ENCODE peak calls at places on chromosomes 3 and 15, in nine cellular contexts. M is fibroblast of mammary gland, Q is upper lobe of right lung, V is tibial artery, U is AG04450, D is CD14-positive monocyte, W is MM.1S, S is AG10803, F is endothelial cell of umbilical vein. K is an unnamed sample.

GRCh38 chr3:99839613-99840012 is 22.0 kb downstream of the CMSS1 start:
- DNase-seq in M (no peak), U (no peak), V (no peak), Q (no peak), F (no peak), W (no peak), S (no peak), D (no peak), K (no peak)

GRCh38 chr15:78129098-78130011 is 1.9 kb downstream of the CIB2 start:
- DNase-seq in D (no peak), Q (no peak), M (no peak), W (no peak), F (no peak), U (no peak), S (no peak), V (no peak), K (no peak)

GRCh38 chr15:70190965-70191364 is 93.2 kb upstream of the TLE3 start:
- DNase-seq in U (no peak), S (no peak), V (no peak), D (no peak), M (no peak), F (no peak), W (no peak), Q (peak), K (no peak)

GRCh38 chr3:149992416-149993058 is 21.8 kb upstream of the PFN2 start:
- DNase-seq in U (no peak), M (no peak), V (no peak), S (no peak), W (no peak), F (no peak), Q (no peak), D (no peak), K (no peak)

GRCh38 chr3:196537319-196537984 is 22.3 kb upstream of the SMCO1 start:
- DNase-seq in F (no peak), Q (no peak), S (no peak), U (no peak), M (peak), D (no peak), W (peak), V (peak), K (peak)

GRCh38 chr3:171393032-171393744 is 67.0 kb downstream of the TNIK start:
- DNase-seq in M (no peak), V (no peak), Q (no peak), F (peak), U (peak), W (no peak), D (no peak), S (no peak), K (no peak)

GRCh38 chr3:127254730-127255129 is 33.1 kb downstream of the PRR20G start:
- DNase-seq in V (no peak), M (no peak), S (no peak), Q (no peak), U (no peak), F (no peak), D (no peak), W (peak), K (peak)

GRCh38 chr15:51281368-51281967 is 56.9 kb downstream of the CYP19A1 start:
- DNase-seq in D (no peak), Q (peak), W (peak), U (no peak), V (peak), S (peak), F (peak), M (peak), K (peak)

GRCh38 chr3:56917740-56918568 is 116.2 kb upstream of the ARHGEF3 start:
- DNase-seq in V (no peak), Q (no peak), W (peak), U (no peak), F (peak), S (no peak), M (no peak), D (no peak), K (no peak)

GRCh38 chr3:107085261-107085660 is 292.0 kb upstream of the CCDC54 start:
- DNase-seq in U (no peak), F (peak), S (peak), V (no peak), D (no peak), M (peak), W (no peak), Q (no peak), K (no peak)

GRCh38 chr3:195886181-195887141 is 21.9 kb downstream of the TNK2 start:
- DNase-seq in M (peak), S (peak), V (no peak), Q (no peak), U (no peak), W (no peak), F (peak), D (no peak), K (no peak)

GRCh38 chr15:78904599-78905358 is 32.1 kb downstream of the MORF4L1 start:
- DNase-seq in D (no peak), M (no peak), F (no peak), U (no peak), W (no peak), Q (no peak), S (no peak), V (no peak), K (no peak)

GRCh38 chr15:100183921-100184480 is 157.8 kb downstream of the ADAMTS17 start:
- DNase-seq in U (no peak), V (peak), M (no peak), S (no peak), D (no peak), W (no peak), F (no peak), Q (no peak), K (no peak)

GRCh38 chr3:128698211-128699011 is 27.6 kb upstream of the RAB7A start:
- DNase-seq in D (no peak), U (no peak), Q (peak), M (no peak), W (no peak), F (peak), S (peak), V (peak), K (peak)

DNA sequence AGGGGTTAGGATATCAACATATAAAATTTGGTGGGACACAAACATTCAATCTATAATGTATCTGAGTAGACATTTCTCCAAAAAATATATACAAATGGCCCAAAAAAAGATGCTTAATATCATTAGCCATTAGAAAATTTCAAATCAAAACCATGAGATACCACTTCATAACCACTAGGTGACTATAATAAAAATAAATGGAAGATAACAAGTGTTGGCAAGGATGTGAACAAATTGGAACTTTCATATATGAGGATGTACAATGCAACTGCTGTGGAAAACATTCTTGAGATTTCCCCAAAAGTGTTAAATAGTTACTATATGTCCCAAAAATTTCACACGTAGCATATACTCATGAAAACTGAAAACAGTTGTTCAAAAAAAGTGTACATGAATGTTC is 36.5 kb upstream of the WNT7A start:
- DNase-seq in S (no peak), D (no peak), W (no peak), F (no peak), Q (no peak), M (no peak), V (no peak), U (no peak), K (no peak)
- TF ChIP-seq CTCF in S (no peak), D (no peak), W (no peak), F (no peak), Q (no peak), M (no peak), V (no peak), U (no peak), K (no peak)

DNA sequence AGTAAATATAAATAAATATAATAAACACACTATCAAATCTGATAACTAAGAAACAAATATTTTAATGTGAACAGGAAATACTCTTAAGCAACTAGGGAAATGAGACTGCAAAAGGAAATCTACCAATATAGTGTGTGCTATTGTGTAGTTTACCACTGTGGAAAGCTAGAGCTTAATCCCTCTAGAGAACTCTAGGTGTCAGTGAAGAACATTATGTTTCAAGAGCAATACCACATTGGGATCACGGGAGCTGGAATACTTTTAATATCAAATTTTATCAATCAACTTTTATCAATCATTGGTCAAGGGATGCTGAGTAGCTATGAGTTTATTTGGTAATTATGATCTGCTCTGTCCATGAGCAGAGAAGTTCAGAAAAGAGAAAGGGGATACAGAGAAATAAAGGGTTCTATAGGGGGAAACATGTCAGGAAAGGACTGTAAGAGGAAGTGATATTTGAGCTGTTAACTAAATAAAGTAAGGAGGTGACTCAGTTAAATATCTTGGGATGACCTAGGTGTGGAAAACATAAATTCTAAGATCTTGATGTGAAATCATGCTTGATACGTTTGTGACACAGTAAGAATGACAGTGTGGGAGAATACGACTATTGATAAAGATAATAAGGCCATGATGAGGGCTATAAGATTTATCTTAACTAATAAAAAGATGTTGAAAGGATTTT is 762.2 kb upstream of the ALCAM start:
- DNase-seq in M (peak), S (peak), W (no peak), D (no peak), Q (no peak), V (no peak), F (peak), U (no peak), K (no peak)
- TF ChIP-seq CTCF in M (peak), S (peak), W (peak), D (peak), Q (peak), V (no peak), F (peak), U (peak), K (no peak)

GRCh38 chr3:53185761-53186465 is 24.9 kb downstream of the PRKCD start:
- DNase-seq in D (peak), M (no peak), V (no peak), Q (no peak), W (no peak), U (no peak), S (no peak), F (no peak), K (no peak)
- TF ChIP-seq CTCF in D (no peak), M (no peak), V (no peak), Q (no peak), W (no peak), U (no peak), S (no peak), F (no peak), K (no peak)

GRCh38 chr15:89740137-89740536 is 10.9 kb downstream of the MESP1 start:
- DNase-seq in M (peak), F (peak), V (no peak), U (peak), Q (no peak), S (peak), W (peak), D (no peak), K (peak)
- TF ChIP-seq CTCF in M (peak), F (peak), V (peak), U (peak), Q (peak), S (peak), W (peak), D (peak), K (peak)

DNA sequence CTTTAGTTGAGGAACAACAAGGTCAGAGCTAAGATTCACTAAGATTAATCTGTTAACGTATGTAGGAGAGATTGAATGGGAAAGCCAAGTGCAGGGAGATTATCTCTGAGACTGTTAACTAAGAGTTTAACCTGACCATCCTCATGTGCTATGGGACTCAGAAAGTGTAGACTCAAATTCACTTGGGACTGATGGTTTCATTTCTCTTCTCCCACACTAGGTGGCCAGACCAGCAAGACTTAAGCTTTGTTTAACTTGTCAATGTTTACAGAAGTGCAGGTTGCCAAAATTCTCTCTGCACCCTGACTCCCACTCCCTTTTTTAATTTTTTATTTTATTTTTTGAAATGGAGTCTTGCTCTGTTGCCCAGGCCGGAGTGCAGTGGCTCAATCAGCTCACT is 6.3 kb upstream of the HEXA start:
- DNase-seq in Q (no peak), M (no peak), V (no peak), F (no peak), W (peak), D (no peak), S (no peak), U (no peak), K (peak)
- TF ChIP-seq CTCF in Q (no peak), M (peak), V (no peak), F (peak), W (peak), D (peak), S (peak), U (peak), K (no peak)

GRCh38 chr15:36591534-36592411 is 12.3 kb downstream of the CDIN1 start:
- DNase-seq in W (no peak), V (no peak), S (peak), Q (no peak), D (no peak), U (no peak), F (no peak), M (peak), K (no peak)
- TF ChIP-seq CTCF in W (no peak), V (no peak), S (no peak), Q (no peak), D (no peak), U (peak), F (no peak), M (peak), K (no peak)

GRCh38 chr3:52186729-52187128 is 11.2 kb upstream of the ALAS1 start:
- DNase-seq in D (peak), M (no peak), S (no peak), V (no peak), F (no peak), Q (peak), W (no peak), U (no peak), K (no peak)

GRCh38 chr3:52187576-52187975 is 10.4 kb upstream of the ALAS1 start:
- DNase-seq in V (no peak), S (no peak), D (no peak), W (no peak), M (no peak), U (no peak), F (no peak), Q (no peak), K (no peak)

GRCh38 chr3:52184690-52185089 is 13.3 kb upstream of the ALAS1 start:
- DNase-seq in V (no peak), W (no peak), D (no peak), Q (peak), S (no peak), F (no peak), M (no peak), U (no peak), K (no peak)

GRCh38 chr3:52185311-52185710 is 12.6 kb upstream of the ALAS1 start:
- DNase-seq in F (no peak), Q (no peak), M (no peak), D (no peak), V (no peak), W (no peak), S (no peak), U (no peak), K (no peak)

GRCh38 chr3:52185837-52186236 is 12.1 kb upstream of the ALAS1 start:
- DNase-seq in S (no peak), U (no peak), V (no peak), Q (no peak), F (no peak), W (no peak), D (peak), M (no peak), K (no peak)
- TF ChIP-seq CTCF in S (no peak), U (no peak), V (no peak), Q (no peak), F (no peak), W (no peak), D (no peak), M (no peak), K (no peak)

DNA sequence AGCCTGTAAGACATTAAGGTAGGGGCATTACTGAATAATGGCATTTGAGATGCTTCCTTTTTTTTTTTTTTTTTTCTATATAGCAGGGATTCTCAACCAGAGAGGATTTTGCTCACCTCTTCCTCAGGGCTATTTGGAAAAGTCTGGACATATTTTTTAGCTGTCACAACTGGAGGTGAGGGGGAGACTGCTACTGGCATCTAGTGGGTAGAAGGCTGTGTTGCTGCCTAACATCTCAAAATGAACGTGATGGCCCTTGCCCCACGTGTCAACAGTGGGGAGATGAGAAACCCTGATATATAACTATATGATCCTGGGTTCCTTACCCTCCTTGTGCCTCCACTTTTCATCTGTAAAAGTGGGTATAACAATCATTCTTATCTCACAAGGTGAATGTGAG is 71.9 kb downstream of the CADPS start:
- DNase-seq in U (no peak), S (no peak), M (no peak), F (no peak), V (no peak), D (no peak), Q (no peak), W (no peak), K (no peak)
- TF ChIP-seq CTCF in U (no peak), S (no peak), M (no peak), F (no peak), V (no peak), D (no peak), Q (no peak), W (no peak), K (no peak)

GRCh38 chr3:35778201-35778600 is 138.9 kb downstream of the ARPP21 start:
- DNase-seq in Q (no peak), U (no peak), S (no peak), V (no peak), M (no peak), W (no peak), D (no peak), F (no peak), K (no peak)

GRCh38 chr3:35784162-35784561 is 144.8 kb downstream of the ARPP21 start:
- DNase-seq in V (no peak), W (no peak), M (no peak), Q (no peak), S (no peak), U (no peak), F (no peak), D (no peak), K (no peak)

GRCh38 chr3:35780800-35781199 is 141.5 kb downstream of the ARPP21 start:
- DNase-seq in S (no peak), Q (no peak), V (no peak), F (no peak), U (no peak), D (no peak), W (no peak), M (no peak), K (no peak)

GRCh38 chr3:35782355-35782754 is 143.0 kb downstream of the ARPP21 start:
- DNase-seq in V (no peak), S (no peak), Q (no peak), M (no peak), W (no peak), U (no peak), D (no peak), F (no peak), K (no peak)

GRCh38 chr3:35781558-35781957 is 142.2 kb downstream of the ARPP21 start:
- DNase-seq in V (no peak), Q (no peak), D (no peak), F (no peak), W (no peak), M (no peak), U (no peak), S (no peak), K (no peak)
- TF ChIP-seq CTCF in V (no peak), Q (no peak), D (no peak), F (no peak), W (no peak), M (no peak), U (no peak), S (no peak), K (no peak)

DNA sequence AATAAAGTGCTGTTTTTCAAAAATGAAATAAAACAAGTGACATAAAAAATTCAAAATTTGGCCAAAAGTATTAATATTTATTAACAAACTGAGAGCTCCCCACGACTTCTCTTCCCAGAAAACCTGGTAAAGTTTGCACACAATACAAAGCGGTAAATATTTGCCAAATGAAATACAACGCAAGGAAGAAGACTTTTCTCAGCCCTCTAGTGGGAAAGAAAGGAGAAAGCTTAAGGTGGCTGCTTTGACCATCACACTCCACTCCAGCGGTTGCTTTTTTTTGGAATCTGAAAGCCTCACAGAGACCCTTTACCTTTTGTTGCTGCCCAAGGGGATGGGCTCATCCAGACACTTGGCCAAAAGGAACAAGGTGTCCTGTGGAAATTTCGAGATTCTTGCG is 1.1 kb upstream of the GK5 start:
- DNase-seq in F (no peak), S (no peak), D (no peak), Q (no peak), W (no peak), V (no peak), M (peak), U (no peak), K (no peak)
- TF ChIP-seq CTCF in F (no peak), S (peak), D (no peak), Q (no peak), W (no peak), V (no peak), M (peak), U (no peak), K (no peak)